ENCODE peak calls at places on chromosome 1, in five cellular contexts. Y, X, R, F and Q are unnamed samples.

GRCh38 chr1:41482906-41483895 is 1.3 kb downstream of the EDN2 start:
- DNase-seq in X (no peak), R (no peak), F (no peak), Y (no peak), Q (peak)

GRCh38 chr1:89995595-89996397 is 886 bp downstream of the ZNF326 start:
- DNase-seq in X (peak), R (no peak), F (no peak), Y (no peak), Q (no peak)

GRCh38 chr1:113123737-113124136 is 50.7 kb downstream of the LRIG2 start:
- DNase-seq in R (peak), F (no peak), Y (no peak), X (no peak), Q (no peak)

GRCh38 chr1:119453021-119453420 is 38.1 kb downstream of the HSD3B2 start:
- DNase-seq in Y (peak), R (peak), X (no peak), F (no peak), Q (no peak)

GRCh38 chr1:31570228-31570627 is 6.1 kb upstream of the TINAGL1 start:
- DNase-seq in X (no peak), R (no peak), Y (no peak), F (no peak), Q (no peak)

GRCh38 chr1:162587761-162588260 is 26.3 kb downstream of the UAP1 start:
- DNase-seq in Y (no peak), F (no peak), R (no peak), X (no peak), Q (no peak)

GRCh38 chr1:239067480-239067879 is 318.9 kb upstream of the CHRM3 start:
- DNase-seq in X (no peak), R (no peak), Y (no peak), F (no peak), Q (no peak)

GRCh38 chr1:207962716-207963428 is 51.9 kb upstream of the CD34 start:
- DNase-seq in R (no peak), X (no peak), Y (no peak), F (no peak), Q (peak)